ENCODE peak calls at places on chromosomes 2 and 18, in five cellular contexts. One of them, this sample, is unnamed.

GRCh38 chr2:39620067-39620466 is 45.6 kb upstream of the TMEM178A start:
- DNase-seq in mesendoderm: no peak
- DNase-seq in mesenchymal stem cell: peak
- DNase-seq in H1: no peak
- DNase-seq in IMR-90: peak
- DNase-seq in this sample: no peak

GRCh38 chr2:235077046-235077445 is 125.2 kb downstream of the SH3BP4 start:
- DNase-seq in IMR-90: no peak
- DNase-seq in mesenchymal stem cell: no peak
- DNase-seq in H1: no peak
- DNase-seq in mesendoderm: no peak
- DNase-seq in this sample: no peak

GRCh38 chr2:207258191-207258991 is 92.6 kb upstream of the KLF7 start:
- DNase-seq in mesendoderm: peak
- DNase-seq in mesenchymal stem cell: peak
- DNase-seq in IMR-90: peak
- DNase-seq in H1: peak
- DNase-seq in this sample: no peak

GRCh38 chr2:69616755-69617154 is 26.8 kb downstream of the AAK1 start:
- DNase-seq in IMR-90: no peak
- DNase-seq in mesenchymal stem cell: no peak
- DNase-seq in mesendoderm: no peak
- DNase-seq in H1: no peak
- DNase-seq in this sample: no peak

GRCh38 chr2:239930871-239931771 is 94.0 kb downstream of the NDUFA10 start:
- DNase-seq in H1: no peak
- DNase-seq in mesenchymal stem cell: no peak
- DNase-seq in mesendoderm: no peak
- DNase-seq in IMR-90: no peak
- DNase-seq in this sample: no peak

GRCh38 chr2:106257830-106258229 is 63.7 kb upstream of the UXS1 start:
- DNase-seq in mesenchymal stem cell: no peak
- DNase-seq in IMR-90: no peak
- DNase-seq in H1: no peak
- DNase-seq in mesendoderm: no peak
- DNase-seq in this sample: no peak

GRCh38 chr2:123468071-123468470 is 557.0 kb upstream of the CNTNAP5 start:
- DNase-seq in H1: no peak
- DNase-seq in IMR-90: no peak
- DNase-seq in mesenchymal stem cell: no peak
- DNase-seq in mesendoderm: no peak
- DNase-seq in this sample: no peak

GRCh38 chr2:61114147-61114546 is 47.8 kb upstream of the C2orf74 start:
- DNase-seq in H1: no peak
- DNase-seq in mesenchymal stem cell: no peak
- DNase-seq in IMR-90: no peak
- DNase-seq in mesendoderm: peak
- DNase-seq in this sample: no peak

GRCh38 chr2:227374158-227374557 is 4.9 kb downstream of the TM4SF20 start:
- DNase-seq in mesenchymal stem cell: no peak
- DNase-seq in mesendoderm: no peak
- DNase-seq in H1: no peak
- DNase-seq in IMR-90: peak
- DNase-seq in this sample: no peak

GRCh38 chr18:35513181-35513932 is 15.6 kb upstream of the INO80C start:
- DNase-seq in H1: no peak
- DNase-seq in mesenchymal stem cell: peak
- DNase-seq in IMR-90: peak
- DNase-seq in mesendoderm: peak
- DNase-seq in this sample: no peak

GRCh38 chr2:72180351-72180750 is 32.7 kb upstream of the CYP26B1 start:
- DNase-seq in H1: no peak
- DNase-seq in IMR-90: no peak
- DNase-seq in mesenchymal stem cell: no peak
- DNase-seq in mesendoderm: no peak
- DNase-seq in this sample: no peak

GRCh38 chr18:50429207-50429948 is 54.5 kb downstream of the SKA1 start:
- DNase-seq in mesenchymal stem cell: peak
- DNase-seq in IMR-90: peak
- DNase-seq in H1: no peak
- DNase-seq in mesendoderm: peak
- DNase-seq in this sample: no peak

GRCh38 chr2:112846056-112846455 is 9.5 kb upstream of the IL1B start:
- DNase-seq in mesendoderm: no peak
- DNase-seq in H1: no peak
- DNase-seq in mesenchymal stem cell: no peak
- DNase-seq in IMR-90: no peak
- DNase-seq in this sample: no peak

GRCh38 chr2:120738786-120739771 is 3.4 kb downstream of the GLI2 start:
- DNase-seq in IMR-90: no peak
- DNase-seq in mesenchymal stem cell: peak
- DNase-seq in mesendoderm: peak
- DNase-seq in H1: no peak
- DNase-seq in this sample: peak

GRCh38 chr18:8121942-8122480 is 487.2 kb upstream of the RAB12 start:
- DNase-seq in IMR-90: peak
- DNase-seq in mesenchymal stem cell: peak
- DNase-seq in H1: peak
- DNase-seq in mesendoderm: peak
- DNase-seq in this sample: no peak

GRCh38 chr18:26307161-26307773 is 81.0 kb downstream of the TAF4B start:
- DNase-seq in IMR-90: peak
- DNase-seq in mesendoderm: peak
- DNase-seq in H1: no peak
- DNase-seq in mesenchymal stem cell: peak
- DNase-seq in this sample: peak

GRCh38 chr2:62038980-62039771 is 133.7 kb downstream of the COMMD1 start:
- DNase-seq in mesenchymal stem cell: peak
- DNase-seq in IMR-90: peak
- DNase-seq in H1: no peak
- DNase-seq in mesendoderm: no peak
- DNase-seq in this sample: no peak

GRCh38 chr18:3115430-3116025 is 102.6 kb upstream of the LPIN2 start:
- DNase-seq in IMR-90: no peak
- DNase-seq in H1: no peak
- DNase-seq in mesendoderm: peak
- DNase-seq in mesenchymal stem cell: no peak
- DNase-seq in this sample: no peak

GRCh38 chr2:112805542-112805941 is 21.2 kb upstream of the IL1A start:
- DNase-seq in mesendoderm: no peak
- DNase-seq in mesenchymal stem cell: no peak
- DNase-seq in H1: no peak
- DNase-seq in IMR-90: no peak
- DNase-seq in this sample: no peak

GRCh38 chr2:220915087-220915486 is 657.0 kb downstream of the EPHA4 start:
- DNase-seq in mesenchymal stem cell: no peak
- DNase-seq in mesendoderm: no peak
- DNase-seq in H1: no peak
- DNase-seq in IMR-90: no peak
- DNase-seq in this sample: no peak

DNA sequence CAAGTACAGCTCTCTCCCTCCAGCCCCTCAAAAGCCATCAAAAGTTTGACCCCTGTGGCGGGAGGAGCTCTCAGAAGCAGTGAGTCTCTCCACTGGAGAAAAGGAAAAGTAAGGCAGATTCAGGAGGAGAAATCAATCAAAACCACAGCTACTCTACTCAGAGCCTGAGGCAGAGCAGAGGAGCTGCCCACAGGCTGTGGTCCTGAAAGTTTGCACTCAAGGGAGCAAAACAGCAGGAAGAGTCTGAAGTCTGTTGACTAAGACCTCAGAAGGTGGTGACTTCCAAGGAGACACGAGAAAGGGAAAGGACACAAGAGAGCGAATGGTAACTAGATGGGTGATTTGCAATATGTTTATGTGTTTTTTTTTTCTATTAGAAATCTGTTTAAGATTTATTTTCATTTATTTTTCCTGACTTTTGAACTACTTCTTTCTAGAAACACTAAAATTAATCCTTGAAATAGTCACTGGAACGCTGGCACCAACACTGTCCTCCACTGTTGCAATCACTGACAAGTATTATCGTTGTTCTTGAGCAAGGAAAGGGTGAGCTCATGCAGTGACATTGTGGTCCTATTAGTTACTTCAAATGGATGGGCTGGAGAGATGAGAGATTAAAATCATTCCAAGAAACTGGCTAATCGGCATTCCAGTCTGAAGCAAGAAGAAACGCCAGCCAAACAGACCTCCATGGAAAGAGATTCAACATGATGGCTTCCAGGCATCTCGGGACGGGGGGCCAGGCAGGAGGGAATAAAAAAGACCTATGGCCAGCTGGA is 35.8 kb downstream of the PID1 start:
- DNase-seq in H1: no peak
- DNase-seq in mesenchymal stem cell: peak
- DNase-seq in IMR-90: peak
- DNase-seq in mesendoderm: peak
- DNase-seq in this sample: peak
- H2BK120ac ChIP-seq in H1: no peak
- H2BK120ac ChIP-seq in mesenchymal stem cell: no peak
- H2BK120ac ChIP-seq in IMR-90: no peak
- H2BK120ac ChIP-seq in mesendoderm: no peak
- H2BK120ac ChIP-seq in this sample: no peak

DNA sequence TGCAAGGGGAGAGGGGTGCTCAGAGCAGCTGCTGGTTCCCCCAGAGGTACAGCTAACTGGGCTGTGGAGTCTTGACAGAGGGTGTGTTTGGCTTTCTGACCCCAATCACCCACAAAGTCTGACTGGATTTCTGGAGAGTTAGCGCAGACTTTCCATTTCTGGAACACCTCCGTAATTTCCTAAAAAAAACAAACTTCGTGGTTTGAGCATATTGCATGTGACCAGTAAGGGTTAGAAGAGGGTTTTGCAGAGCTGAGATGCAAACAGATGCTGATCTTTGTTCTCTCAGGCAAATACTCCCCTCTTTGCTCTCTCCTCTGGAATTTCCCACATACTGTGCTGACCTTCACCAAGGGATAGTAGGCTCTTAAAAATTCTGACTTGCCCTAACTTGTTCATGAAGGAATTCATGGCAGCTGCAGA is 44.5 kb upstream of the TMEM247 start:
- DNase-seq in IMR-90: peak
- DNase-seq in H1: no peak
- DNase-seq in mesendoderm: peak
- DNase-seq in mesenchymal stem cell: peak
- DNase-seq in this sample: no peak
- H2BK120ac ChIP-seq in IMR-90: peak
- H2BK120ac ChIP-seq in H1: no peak
- H2BK120ac ChIP-seq in mesendoderm: no peak
- H2BK120ac ChIP-seq in mesenchymal stem cell: no peak
- H2BK120ac ChIP-seq in this sample: no peak

GRCh38 chr2:58527656-58528055 is 286.5 kb upstream of the FANCL start:
- DNase-seq in H1: no peak
- DNase-seq in IMR-90: no peak
- DNase-seq in mesendoderm: no peak
- DNase-seq in mesenchymal stem cell: no peak
- DNase-seq in this sample: no peak

GRCh38 chr2:58535182-58535581 is 294.1 kb upstream of the FANCL start:
- DNase-seq in mesenchymal stem cell: no peak
- DNase-seq in H1: no peak
- DNase-seq in IMR-90: no peak
- DNase-seq in mesendoderm: peak
- DNase-seq in this sample: peak

GRCh38 chr2:58533376-58533775 is 292.3 kb upstream of the FANCL start:
- DNase-seq in IMR-90: no peak
- DNase-seq in mesenchymal stem cell: no peak
- DNase-seq in H1: no peak
- DNase-seq in mesendoderm: peak
- DNase-seq in this sample: no peak

GRCh38 chr2:58535994-58536393 is 294.9 kb upstream of the FANCL start:
- DNase-seq in mesenchymal stem cell: no peak
- DNase-seq in mesendoderm: peak
- DNase-seq in IMR-90: no peak
- DNase-seq in H1: no peak
- DNase-seq in this sample: no peak

DNA sequence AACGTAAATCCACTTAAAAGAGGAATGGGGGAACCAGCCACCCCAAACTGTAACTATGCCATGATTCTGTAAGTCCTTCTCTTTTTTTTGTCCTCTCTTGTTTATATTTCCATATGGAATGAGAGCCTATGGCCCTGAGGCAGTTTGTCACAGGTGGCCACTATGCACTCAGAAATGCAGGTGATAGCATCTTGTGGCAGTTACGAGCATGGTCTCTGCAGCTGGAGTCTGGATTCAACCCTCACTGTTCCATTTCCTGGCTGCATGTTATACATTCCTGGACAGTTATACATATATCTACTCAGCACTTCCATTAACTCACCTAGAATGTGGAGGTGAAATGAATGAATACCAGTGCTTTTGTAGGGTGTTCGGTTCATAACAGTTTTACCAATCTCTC is 291.5 kb upstream of the FANCL start:
- DNase-seq in mesenchymal stem cell: no peak
- DNase-seq in H1: no peak
- DNase-seq in IMR-90: no peak
- DNase-seq in mesendoderm: peak
- DNase-seq in this sample: no peak
- H2BK120ac ChIP-seq in mesenchymal stem cell: no peak
- H2BK120ac ChIP-seq in H1: no peak
- H2BK120ac ChIP-seq in IMR-90: no peak
- H2BK120ac ChIP-seq in mesendoderm: no peak
- H2BK120ac ChIP-seq in this sample: no peak

DNA sequence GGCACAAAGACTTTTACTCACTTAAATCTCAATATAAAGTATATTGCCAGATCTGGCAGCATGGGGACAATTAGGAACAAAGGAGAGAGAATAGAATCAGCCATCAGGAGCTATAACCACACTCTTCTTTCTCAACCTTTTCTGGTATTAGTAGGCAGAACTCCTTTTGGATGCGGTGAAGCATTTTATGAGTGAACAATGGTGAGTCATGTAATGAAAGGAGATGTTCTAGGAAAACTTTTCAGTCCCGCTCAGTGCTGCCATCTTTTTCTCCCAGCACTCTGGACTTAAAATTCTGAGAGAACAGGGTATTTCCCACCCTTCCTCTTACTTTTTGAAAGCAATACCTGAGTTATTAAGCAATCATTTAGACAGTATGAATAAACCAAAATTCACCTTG is 32.2 kb downstream of the PLEKHA3 start:
- DNase-seq in H1: no peak
- DNase-seq in mesenchymal stem cell: no peak
- DNase-seq in IMR-90: peak
- DNase-seq in mesendoderm: no peak
- DNase-seq in this sample: peak
- H2BK120ac ChIP-seq in H1: no peak
- H2BK120ac ChIP-seq in mesenchymal stem cell: no peak
- H2BK120ac ChIP-seq in IMR-90: no peak
- H2BK120ac ChIP-seq in mesendoderm: no peak
- H2BK120ac ChIP-seq in this sample: no peak

DNA sequence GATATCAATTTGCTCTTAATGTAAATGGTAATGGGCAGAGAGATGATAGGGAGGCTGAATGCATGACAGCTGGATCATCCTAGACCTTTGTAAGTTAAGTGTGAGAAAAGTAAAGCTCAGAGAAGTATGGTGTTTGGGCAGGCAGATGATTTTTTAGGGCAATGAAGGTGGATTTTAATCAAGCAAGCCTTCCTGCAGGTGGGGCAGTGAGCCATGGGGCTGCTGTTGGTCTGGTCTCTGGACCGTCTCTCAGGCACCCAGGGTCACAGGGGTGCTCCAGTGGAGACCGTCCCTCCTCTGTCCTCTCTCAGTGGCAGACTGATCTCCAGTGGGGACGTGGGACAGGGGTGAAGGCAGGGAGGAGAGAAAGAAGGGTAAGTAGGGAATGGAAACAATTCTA is 69.8 kb upstream of the STK17B start:
- DNase-seq in H1: no peak
- DNase-seq in mesenchymal stem cell: no peak
- DNase-seq in IMR-90: no peak
- DNase-seq in mesendoderm: no peak
- DNase-seq in this sample: no peak
- H2BK120ac ChIP-seq in H1: no peak
- H2BK120ac ChIP-seq in mesenchymal stem cell: peak
- H2BK120ac ChIP-seq in IMR-90: peak
- H2BK120ac ChIP-seq in mesendoderm: no peak
- H2BK120ac ChIP-seq in this sample: no peak